ENCODE peak calls at places on chromosomes 13 and 19, in nine cellular contexts. L is endodermal cell, P is PC-9, D is stomach, H is right lobe of liver, Z is body of pancreas, M is GM23338, K is cardiac muscle cell, U is adipocyte. N is an unnamed sample. For H3K27me3, the result is how much of the 10 kb centered on the place peaks cover.

GRCh38 chr13:34216251-34216650 is 398.3 kb downstream of the RFC3 start:
- DNase-seq in P (no peak), Z (no peak), K (peak), M (no peak), H (no peak), L (no peak), D (no peak), U (peak), N (no peak)

GRCh38 chr19:48244289-48244688 is 11.4 kb downstream of the CARD8 start:
- DNase-seq in L (no peak), Z (no peak), D (no peak), P (no peak), K (peak), M (no peak), U (no peak), H (no peak), N (peak)

GRCh38 chr13:51585234-51585672 is 991 bp downstream of the WDFY2 start:
- DNase-seq in L (no peak), K (peak), H (no peak), D (no peak), P (no peak), Z (peak), U (peak), M (no peak), N (no peak)

GRCh38 chr13:101049166-101049850 is 367.0 kb downstream of the NALCN start:
- DNase-seq in L (no peak), Z (no peak), H (no peak), D (no peak), M (no peak), K (no peak), U (no peak), P (no peak), N (peak)

GRCh38 chr13:98976338-98976737 is 1.5 kb downstream of the DOCK9 start:
- DNase-seq in M (no peak), Z (no peak), D (no peak), L (no peak), U (peak), P (no peak), K (peak), H (no peak), N (no peak)

GRCh38 chr13:97275265-97275664 is 53.1 kb downstream of the MBNL2 start:
- DNase-seq in H (no peak), P (no peak), U (peak), L (no peak), D (no peak), M (no peak), K (peak), Z (no peak), N (peak)

GRCh38 chr13:89066868-89067466 is 1395.8 kb downstream of the SLITRK5 start:
- DNase-seq in H (no peak), Z (peak), D (no peak), M (peak), L (peak), K (peak), P (peak), U (peak), N (peak)

GRCh38 chr19:1761528-1762242 is 8.4 kb downstream of the ONECUT3 start:
- DNase-seq in K (no peak), Z (no peak), P (no peak), L (peak), U (no peak), M (no peak), D (no peak), H (no peak), N (no peak)

GRCh38 chr13:42305503-42305902 is 33.6 kb downstream of the AKAP11 start:
- DNase-seq in K (no peak), U (no peak), M (no peak), P (no peak), D (no peak), H (no peak), Z (no peak), L (no peak), N (peak)

GRCh38 chr13:40666905-40667621 is 622 bp upstream of the FOXO1 start:
- DNase-seq in Z (peak), D (peak), U (peak), P (peak), L (peak), K (no peak), H (peak), M (peak), N (no peak)

GRCh38 chr19:32543107-32543900 is 37.7 kb upstream of the PDCD5 start:
- DNase-seq in K (no peak), M (no peak), D (no peak), H (no peak), U (no peak), L (no peak), P (peak), Z (no peak), N (peak)

GRCh38 chr13:80215368-80215767 is 125.6 kb downstream of the SPRY2 start:
- DNase-seq in L (no peak), K (peak), P (no peak), Z (no peak), M (no peak), U (peak), D (no peak), H (no peak), N (peak)

GRCh38 chr13:76711515-76712182 is 174.6 kb downstream of the KCTD12 start:
- DNase-seq in L (no peak), M (no peak), Z (peak), K (peak), H (no peak), P (no peak), U (peak), D (no peak), N (peak)

GRCh38 chr19:44512326-44513298 is 12.3 kb upstream of the ZNF180 start:
- DNase-seq in M (peak), H (no peak), Z (no peak), D (no peak), L (peak), K (peak), P (peak), U (peak), N (peak)

GRCh38 chr19:16075430-16076153 is 703 bp upstream of the TPM4 start:
- DNase-seq in D (no peak), M (no peak), Z (no peak), U (no peak), K (peak), H (no peak), L (peak), P (no peak), N (no peak)

GRCh38 chr19:5943623-5944022 is 29.6 kb downstream of the CAPS start:
- DNase-seq in Z (no peak), P (no peak), L (no peak), D (no peak), U (peak), K (peak), M (no peak), H (no peak), N (no peak)

GRCh38 chr19:7595466-7596133 is at the start of gene CAMSAP3:
- DNase-seq in L (peak), D (peak), U (peak), Z (peak), P (peak), H (peak), M (peak), K (no peak), N (no peak)

GRCh38 chr13:41827507-41828213 is 133.2 kb downstream of the VWA8 start:
- DNase-seq in L (no peak), Z (peak), M (no peak), D (no peak), U (peak), K (peak), H (no peak), P (peak), N (peak)

GRCh38 chr13:28820099-28821051 is at the start of gene MTUS2:
- DNase-seq in P (no peak), L (peak), D (no peak), Z (peak), M (peak), H (peak), K (no peak), U (peak), N (no peak)

GRCh38 chr19:45768644-45769053 is 403 bp downstream of the SIX5 start:
- DNase-seq in K (peak), U (peak), L (peak), D (peak), H (no peak), Z (peak), M (peak), P (peak), N (no peak)

GRCh38 chr13:109389456-109389855 is 396.9 kb downstream of the IRS2 start:
- DNase-seq in U (peak), M (no peak), K (no peak), P (no peak), D (no peak), H (no peak), Z (no peak), L (no peak), N (no peak)

GRCh38 chr19:33067121-33067520 is 2.4 kb upstream of the RHPN2 start:
- DNase-seq in P (no peak), L (no peak), M (no peak), H (no peak), Z (no peak), D (no peak), K (no peak), U (no peak), N (no peak)

GRCh38 chr19:1992759-1993260 is 22.7 kb downstream of the BTBD2 start:
- DNase-seq in L (peak), D (no peak), K (no peak), H (peak), M (peak), U (peak), Z (no peak), P (no peak), N (no peak)

GRCh38 chr13:112734696-112735547 is 45.1 kb downstream of the ATP11A start:
- DNase-seq in L (no peak), K (no peak), U (peak), Z (no peak), D (no peak), M (no peak), H (no peak), P (no peak), N (no peak)

GRCh38 chr13:29503041-29503837 is 92.2 kb downstream of the SLC7A1 start:
- DNase-seq in Z (no peak), L (peak), P (no peak), K (peak), M (peak), H (no peak), U (peak), D (no peak), N (peak)

DNA sequence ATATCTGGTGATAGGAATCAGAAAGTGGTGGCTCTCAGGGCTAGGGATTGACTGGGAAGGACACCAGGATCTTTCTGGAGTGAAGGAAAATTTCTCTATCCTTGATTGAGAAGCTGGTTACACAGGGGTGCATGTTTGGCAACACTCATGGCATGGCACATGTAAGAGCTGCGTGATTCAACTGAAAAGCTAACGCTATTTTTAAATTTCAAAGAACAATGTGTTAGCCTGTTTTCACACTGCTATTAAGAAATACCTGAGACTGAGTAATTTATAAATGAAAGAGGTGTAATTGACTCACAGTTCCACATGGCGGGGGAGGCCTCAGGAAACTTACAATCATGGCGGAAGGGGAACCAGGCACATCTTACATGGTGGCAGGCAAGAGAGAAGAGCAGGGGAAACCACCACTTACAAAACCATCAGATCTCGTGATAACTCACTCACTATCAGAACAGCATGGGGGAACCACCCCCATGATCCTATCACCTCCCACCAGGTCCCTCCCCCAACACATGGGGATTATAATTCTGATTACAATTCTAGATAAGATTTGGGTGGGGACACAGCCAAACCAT is 7.4 kb downstream of the SIGLEC8 start:
- DNase-seq in Z (no peak), H (no peak), P (no peak), K (no peak), M (no peak), L (no peak), D (peak), U (no peak), N (no peak)
- H3K27me3 ChIP-seq in Z (under half), H (under half), P (half or more), K (under half), M (under half), L (under half), D (half or more), U (under half), N (under half)

DNA sequence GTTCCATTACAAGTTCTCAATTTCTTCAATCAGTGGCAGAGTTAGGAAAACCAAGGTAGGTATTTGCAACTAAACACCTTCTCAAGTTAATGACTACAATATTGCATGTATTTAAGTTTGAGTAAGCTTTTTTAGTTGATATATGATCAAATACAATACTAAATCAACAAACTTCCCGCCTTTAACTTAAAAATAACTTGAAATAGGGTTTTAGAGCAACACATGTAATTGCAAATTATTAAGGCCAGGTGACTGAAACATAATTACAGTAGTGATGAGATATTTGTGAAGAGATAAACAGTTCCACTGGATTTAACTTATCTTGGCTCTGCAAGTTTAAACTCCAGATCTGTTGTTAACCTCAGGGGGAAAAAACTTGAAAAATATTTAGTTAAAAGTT is 3.8 kb downstream of the DACH1 start:
- DNase-seq in U (no peak), M (no peak), H (no peak), K (no peak), L (no peak), Z (no peak), P (no peak), D (no peak), N (no peak)
- H3K27me3 ChIP-seq in U (under half), M (half or more), H (under half), K (half or more), L (under half), Z (under half), P (under half), D (half or more), N (under half)

DNA sequence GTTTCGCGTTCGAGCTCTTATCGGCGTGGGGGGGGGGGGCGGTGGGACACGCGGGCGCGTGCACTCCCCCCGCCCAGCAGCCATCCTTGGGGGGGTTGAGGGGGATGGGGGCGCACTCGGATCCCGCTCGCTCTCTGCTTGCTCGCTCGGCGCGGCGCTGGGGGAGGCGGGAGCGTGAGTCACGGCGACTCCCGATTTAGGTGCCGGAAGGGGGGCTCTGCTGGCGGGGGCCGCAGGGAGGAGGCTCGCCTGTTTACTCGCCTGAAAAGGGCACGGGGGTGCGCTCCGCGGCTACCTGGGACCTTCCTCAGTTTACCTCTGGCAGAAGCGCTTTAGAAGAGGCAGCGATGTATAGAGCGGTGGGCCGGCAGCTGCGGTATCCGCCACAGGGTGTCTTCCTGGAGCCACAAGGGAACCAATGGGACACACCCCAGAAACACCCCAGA is 1.1 kb upstream of the PDE4A start:
- DNase-seq in H (no peak), L (peak), U (peak), P (no peak), K (no peak), D (no peak), Z (no peak), M (no peak), N (no peak)
- H3K27me3 ChIP-seq in H (under half), L (half or more), U (under half), P (half or more), K (half or more), D (half or more), Z (under half), M (half or more), N (under half)

DNA sequence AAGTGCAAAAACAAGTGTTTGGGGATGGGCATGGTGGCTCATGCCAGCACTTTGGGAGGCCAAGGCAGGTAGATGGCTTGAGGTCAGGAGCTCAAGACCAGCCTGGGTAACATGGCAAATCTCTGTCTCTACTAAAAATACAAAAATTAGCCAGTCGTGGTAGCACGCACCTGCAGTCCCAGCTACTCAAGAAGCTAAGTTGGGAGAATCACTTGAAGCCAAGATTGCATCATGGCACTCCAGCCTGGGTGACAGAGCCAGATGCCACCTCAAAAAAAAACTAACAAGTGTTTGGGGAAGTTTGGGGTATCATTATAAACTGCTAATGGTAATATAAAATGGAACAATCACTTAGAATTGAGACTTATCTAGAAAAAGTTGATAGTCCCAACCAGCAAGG is 24.6 kb downstream of the XPO4 start:
- DNase-seq in L (no peak), P (no peak), Z (no peak), D (no peak), M (no peak), U (no peak), H (no peak), K (no peak), N (no peak)
- H3K27me3 ChIP-seq in L (under half), P (under half), Z (under half), D (under half), M (under half), U (under half), H (under half), K (under half), N (under half)

GRCh38 chr13:68107667-68108066 is 877.5 kb upstream of the PCDH9 start:
- DNase-seq in Z (no peak), K (no peak), U (no peak), M (no peak), P (no peak), H (no peak), L (no peak), D (no peak), N (no peak)
- H3K27me3 ChIP-seq in Z (under half), K (under half), U (under half), M (under half), P (under half), H (under half), L (under half), D (under half), N (under half)

DNA sequence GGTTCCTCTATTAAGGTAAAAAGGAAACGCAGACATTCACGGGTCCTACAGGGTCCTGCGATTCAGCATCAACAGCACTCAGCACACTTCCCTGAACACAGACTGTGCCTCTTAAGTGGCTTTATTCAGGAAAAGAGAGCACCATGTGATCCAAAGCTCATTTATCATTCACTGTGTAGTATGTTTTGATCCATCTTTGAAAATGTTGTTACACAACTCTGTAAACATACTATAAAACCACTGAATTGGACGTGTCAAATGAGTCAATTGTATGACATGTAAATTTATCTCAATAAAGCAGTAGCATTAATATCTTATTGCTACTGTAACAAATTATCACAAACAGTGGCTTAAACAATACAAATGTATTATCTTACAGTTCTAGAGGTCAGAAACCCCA is 33.6 kb downstream of the CRYL1 start:
- DNase-seq in P (no peak), U (no peak), Z (no peak), K (no peak), D (no peak), L (no peak), M (no peak), H (no peak), N (peak)
- H3K27me3 ChIP-seq in P (under half), U (under half), Z (under half), K (under half), D (under half), L (under half), M (under half), H (under half), N (under half)

GRCh38 chr19:30449191-30449590 is 77.0 kb downstream of the ZNF536 start:
- DNase-seq in D (no peak), M (no peak), Z (no peak), U (no peak), H (no peak), L (no peak), K (no peak), P (no peak), N (no peak)

GRCh38 chr19:30448386-30449130 is 76.4 kb downstream of the ZNF536 start:
- DNase-seq in K (no peak), D (no peak), P (no peak), U (no peak), L (no peak), H (no peak), Z (no peak), M (no peak), N (no peak)

GRCh38 chr19:30450945-30451344 is 78.8 kb downstream of the ZNF536 start:
- DNase-seq in K (no peak), D (no peak), Z (no peak), P (no peak), H (no peak), M (no peak), U (no peak), L (no peak), N (no peak)

GRCh38 chr19:30450101-30450500 is 77.9 kb downstream of the ZNF536 start:
- DNase-seq in H (no peak), U (no peak), P (no peak), L (peak), M (peak), D (no peak), K (peak), Z (peak), N (no peak)

GRCh38 chr19:30449673-30450072 is 77.5 kb downstream of the ZNF536 start:
- DNase-seq in U (no peak), P (no peak), H (no peak), Z (no peak), D (no peak), L (no peak), M (peak), K (no peak), N (no peak)
- H3K27me3 ChIP-seq in U (under half), P (half or more), H (under half), Z (under half), D (under half), L (under half), M (under half), K (under half), N (under half)

N was measured in bronchial epithelial cell.